ENCODE peak calls at places on chromosomes 4 and X, in seven cellular contexts. Z is H1, P is T47D, S is SK-N-SH, M is HCT116, J is HepG2, Q is GM12878. L is an unnamed sample.

GRCh38 chrX:119234931-119235555 is 1.0 kb upstream of the PGRMC1 start:
- DNase-seq in Z (no peak), P (no peak), S (no peak), M (no peak), J (no peak), Q (no peak), L (no peak)

GRCh38 chrX:71532753-71533425 is at the start of gene OGT:
- DNase-seq in Z (peak), P (peak), S (peak), M (peak), J (peak), Q (peak), L (peak)

GRCh38 chr4:175657571-175657970 is 154.5 kb downstream of the GPM6A start:
- DNase-seq in Z (no peak), P (no peak), S (no peak), M (no peak), J (no peak), Q (no peak), L (no peak)

GRCh38 chr4:80072607-80073361 is at the start of gene ANTXR2:
- DNase-seq in Z (peak), P (peak), S (peak), M (peak), J (peak), Q (no peak), L (peak)

GRCh38 chr4:183635737-183636136 is 23.2 kb downstream of the RWDD4 start:
- DNase-seq in Z (no peak), P (no peak), S (no peak), M (no peak), J (no peak), Q (no peak), L (no peak)

GRCh38 chr4:177369372-177369771 is 59.7 kb downstream of the NEIL3 start:
- DNase-seq in Z (no peak), P (no peak), S (no peak), M (no peak), J (no peak), Q (no peak), L (no peak)

GRCh38 chrX:142089193-142089592 is 115.9 kb downstream of the MAGEC2 start:
- DNase-seq in Z (no peak), P (peak), S (peak), M (no peak), J (no peak), Q (no peak), L (peak)

GRCh38 chrX:12898073-12898472 is 8.3 kb upstream of the TLR8 start:
- DNase-seq in Z (no peak), P (no peak), S (no peak), M (no peak), J (no peak), Q (no peak), L (no peak)

GRCh38 chrX:136446208-136446607 is 41.5 kb upstream of the BRS3 start:
- DNase-seq in Z (no peak), P (no peak), S (no peak), M (no peak), J (no peak), Q (no peak), L (no peak)

GRCh38 chr4:87697945-87698344 is 47.9 kb downstream of the DMP1 start:
- DNase-seq in Z (no peak), P (no peak), S (no peak), M (no peak), J (no peak), Q (no peak), L (no peak)

GRCh38 chr4:6066191-6066590 is 48.0 kb upstream of the C4orf50 start:
- DNase-seq in Z (no peak), P (no peak), S (no peak), M (no peak), J (no peak), Q (no peak), L (no peak)

GRCh38 chr4:107125496-107125895 is 89.4 kb upstream of the DKK2 start:
- DNase-seq in Z (no peak), P (no peak), S (no peak), M (no peak), J (no peak), Q (no peak), L (no peak)

GRCh38 chrX:79330022-79330421 is 37.1 kb downstream of the ITM2A start:
- DNase-seq in Z (no peak), P (no peak), S (no peak), M (no peak), J (no peak), Q (no peak), L (no peak)

GRCh38 chr4:76694056-76694455 is 203.9 kb downstream of the SOWAHB start:
- DNase-seq in Z (no peak), P (no peak), S (no peak), M (no peak), J (no peak), Q (no peak), L (no peak)

GRCh38 chrX:124421898-124422622 is 75.7 kb downstream of the SH2D1A start:
- DNase-seq in Z (no peak), P (no peak), S (no peak), M (no peak), J (no peak), Q (no peak), L (no peak)
- TF ChIP-seq JUND in Z (no peak), P (no peak), S (no peak), M (no peak), J (no peak), Q (no peak), L (no peak)

GRCh38 chr4:163553146-163553545 is 58.7 kb downstream of the TMA16 start:
- DNase-seq in Z (no peak), P (no peak), S (no peak), M (no peak), J (no peak), Q (no peak), L (no peak)

GRCh38 chr4:163556650-163557391 is 62.3 kb downstream of the TMA16 start:
- DNase-seq in Z (no peak), P (no peak), S (no peak), M (no peak), J (no peak), Q (no peak), L (no peak)

GRCh38 chr4:163558539-163559044 is 64.1 kb downstream of the TMA16 start:
- DNase-seq in Z (no peak), P (no peak), S (no peak), M (no peak), J (no peak), Q (no peak), L (no peak)

GRCh38 chr4:163554870-163555465 is 60.5 kb downstream of the TMA16 start:
- DNase-seq in Z (no peak), P (no peak), S (peak), M (no peak), J (no peak), Q (no peak), L (no peak)

GRCh38 chr4:163556169-163556568 is 61.7 kb downstream of the TMA16 start:
- DNase-seq in Z (no peak), P (no peak), S (no peak), M (no peak), J (no peak), Q (no peak), L (no peak)
- TF ChIP-seq JUND in Z (no peak), P (no peak), S (no peak), M (no peak), J (no peak), Q (no peak), L (no peak)

GRCh38 chr4:89203902-89204301 is 92.6 kb downstream of the TIGD2 start:
- DNase-seq in Z (no peak), P (no peak), S (no peak), M (no peak), J (no peak), Q (no peak), L (no peak)
- TF ChIP-seq JUND in Z (no peak), P (no peak), S (no peak), M (no peak), J (no peak), Q (no peak), L (no peak)

GRCh38 chrX:84224741-84225140 is 36.7 kb upstream of the RPS6KA6 start:
- DNase-seq in Z (no peak), P (no peak), S (no peak), M (no peak), J (no peak), Q (no peak), L (no peak)

GRCh38 chrX:84221181-84221580 is 33.2 kb upstream of the RPS6KA6 start:
- DNase-seq in Z (no peak), P (no peak), S (no peak), M (no peak), J (no peak), Q (no peak), L (no peak)

GRCh38 chrX:84223261-84223660 is 35.3 kb upstream of the RPS6KA6 start:
- DNase-seq in Z (no peak), P (no peak), S (peak), M (no peak), J (no peak), Q (no peak), L (no peak)

GRCh38 chrX:84216406-84216805 is 28.4 kb upstream of the RPS6KA6 start:
- DNase-seq in Z (no peak), P (no peak), S (no peak), M (no peak), J (no peak), Q (no peak), L (no peak)

GRCh38 chrX:84219551-84219950 is 31.6 kb upstream of the RPS6KA6 start:
- DNase-seq in Z (no peak), P (no peak), S (no peak), M (no peak), J (no peak), Q (no peak), L (no peak)
- TF ChIP-seq JUND in Z (no peak), P (no peak), S (no peak), M (no peak), J (no peak), Q (no peak), L (no peak)

GRCh38 chr4:3809451-3810110 is 43.4 kb downstream of the ADRA2C start:
- DNase-seq in Z (no peak), P (no peak), S (no peak), M (no peak), J (no peak), Q (no peak), L (no peak)

GRCh38 chr4:3811621-3812020 is 45.4 kb downstream of the ADRA2C start:
- DNase-seq in Z (no peak), P (no peak), S (no peak), M (no peak), J (no peak), Q (no peak), L (no peak)

GRCh38 chr4:3812211-3812934 is 46.2 kb downstream of the ADRA2C start:
- DNase-seq in Z (no peak), P (no peak), S (no peak), M (no peak), J (peak), Q (no peak), L (no peak)

GRCh38 chr4:3810111-3810680 is 44.0 kb downstream of the ADRA2C start:
- DNase-seq in Z (no peak), P (no peak), S (no peak), M (no peak), J (no peak), Q (no peak), L (no peak)

GRCh38 chr4:3810796-3811485 is 44.8 kb downstream of the ADRA2C start:
- DNase-seq in Z (no peak), P (no peak), S (no peak), M (no peak), J (no peak), Q (no peak), L (no peak)
- TF ChIP-seq JUND in Z (no peak), P (no peak), S (no peak), M (no peak), J (no peak), Q (no peak), L (no peak)

GRCh38 chrX:105969487-105969886 is 69.0 kb downstream of the SERPINA7 start:
- DNase-seq in Z (no peak), P (no peak), S (no peak), M (no peak), J (peak), Q (no peak), L (no peak)

GRCh38 chrX:105973387-105973739 is 65.2 kb downstream of the SERPINA7 start:
- DNase-seq in Z (no peak), P (no peak), S (no peak), M (no peak), J (no peak), Q (no peak), L (no peak)

GRCh38 chrX:105975382-105975781 is 63.1 kb downstream of the SERPINA7 start:
- DNase-seq in Z (no peak), P (no peak), S (no peak), M (peak), J (peak), Q (no peak), L (no peak)

DNA sequence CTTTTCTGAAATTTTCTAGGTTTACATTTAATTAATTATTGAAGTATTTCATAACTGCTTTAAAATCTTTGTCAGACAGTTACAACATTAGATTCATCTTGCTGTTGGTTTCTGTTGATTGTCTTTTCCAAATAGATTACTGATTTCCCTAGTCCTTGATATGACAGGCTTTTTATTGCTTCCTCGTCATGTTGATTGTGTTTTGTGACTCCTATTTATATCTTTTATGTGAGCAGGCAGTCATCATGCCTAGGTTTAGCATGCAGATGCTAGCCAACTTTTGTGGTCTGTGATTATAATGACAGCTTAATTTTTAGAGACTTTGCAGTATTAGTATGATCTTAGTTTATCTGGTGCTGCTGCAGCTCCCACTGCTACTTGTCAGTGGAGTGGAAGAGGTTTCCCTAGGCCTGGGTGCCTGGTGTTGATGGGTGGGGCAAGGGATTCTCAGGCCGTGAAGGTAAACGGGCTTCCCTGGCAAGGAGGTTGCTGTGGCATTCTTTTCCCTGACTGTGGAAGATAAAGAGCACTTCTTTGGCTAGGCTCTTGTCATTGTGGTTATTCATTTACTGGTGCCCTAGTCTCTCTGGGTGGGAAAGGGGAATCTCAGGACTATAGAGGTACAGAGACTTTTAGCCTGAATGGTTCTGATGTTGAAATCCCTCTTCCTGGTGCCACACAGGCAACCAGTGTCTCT is 65.7 kb downstream of the SERPINA7 start:
- DNase-seq in Z (no peak), P (no peak), S (no peak), M (no peak), J (peak), Q (no peak), L (no peak)
- TF ChIP-seq JUND in Z (no peak), P (no peak), S (no peak), M (no peak), J (no peak), Q (no peak), L (no peak)

L was measured in K562.